ENCODE peak calls at places on chromosome 15, in nine cellular contexts. J is body of pancreas; S is stomach; Q is aorta; N is OCI-M1; O is uterus; U is NCI-H1092 treated with DMSO at 0.1 percent for 48 hours; G is GM04504; C is activated CD8-positive, alpha-beta memory T cell treated with anti-CD3 and anti-CD28 coated beads for 1 hour. Y is an unnamed sample.

GRCh38 chr15:89591834-89592233 is 16.6 kb downstream of the TICRR start:
- DNase-seq in J (no peak), S (no peak), Q (no peak), N (no peak), O (no peak), U (no peak), G (no peak), C (no peak), Y (no peak)

GRCh38 chr15:68819451-68820204 is 1.1 kb downstream of the ANP32A start:
- DNase-seq in J (peak), S (peak), Q (peak), N (peak), O (peak), U (peak), G (no peak), C (no peak), Y (peak)

GRCh38 chr15:92277776-92278175 is 115.9 kb upstream of the ST8SIA2 start:
- DNase-seq in J (no peak), S (no peak), Q (no peak), N (peak), O (no peak), U (peak), G (no peak), C (no peak), Y (peak)

GRCh38 chr15:29319823-29320222 is 50.2 kb upstream of the NSMCE3 start:
- DNase-seq in J (no peak), S (no peak), Q (no peak), N (no peak), O (no peak), U (no peak), G (no peak), C (no peak), Y (no peak)

GRCh38 chr15:57685719-57686118 is 20.8 kb upstream of the POLR2M start:
- DNase-seq in J (no peak), S (no peak), Q (no peak), N (peak), O (no peak), U (no peak), G (no peak), C (no peak), Y (no peak)

GRCh38 chr15:56475351-56475750 is 10.4 kb upstream of the MNS1 start:
- DNase-seq in J (no peak), S (no peak), Q (no peak), N (peak), O (no peak), U (no peak), G (no peak), C (no peak), Y (no peak)

GRCh38 chr15:90036806-90037509 is 35.8 kb downstream of the ZNF710 start:
- DNase-seq in J (no peak), S (no peak), Q (no peak), N (no peak), O (no peak), U (no peak), G (no peak), C (no peak), Y (no peak)

GRCh38 chr15:50415752-50416404 is 8.3 kb upstream of the USP8 start:
- DNase-seq in J (no peak), S (no peak), Q (no peak), N (peak), O (no peak), U (no peak), G (no peak), C (no peak), Y (no peak)

GRCh38 chr15:41827290-41827879 is 507 bp upstream of the JMJD7 start:
- DNase-seq in J (peak), S (peak), Q (no peak), N (no peak), O (no peak), U (no peak), G (no peak), C (no peak), Y (peak)

GRCh38 chr15:88574062-88574461 is 27.6 kb upstream of the DET1 start:
- DNase-seq in J (no peak), S (no peak), Q (no peak), N (no peak), O (no peak), U (no peak), G (no peak), C (no peak), Y (no peak)

GRCh38 chr15:80028937-80029336 is 30.5 kb upstream of the ZFAND6 start:
- DNase-seq in J (no peak), S (no peak), Q (no peak), N (no peak), O (no peak), U (no peak), G (no peak), C (no peak), Y (no peak)

GRCh38 chr15:98083203-98083910 is 122.9 kb downstream of the ARRDC4 start:
- DNase-seq in J (peak), S (no peak), Q (no peak), N (no peak), O (no peak), U (no peak), G (no peak), C (no peak), Y (no peak)

GRCh38 chr15:71548317-71548908 is 261.9 kb upstream of the NR2E3 start:
- DNase-seq in J (no peak), S (no peak), Q (no peak), N (no peak), O (no peak), U (no peak), G (no peak), C (no peak), Y (no peak)

GRCh38 chr15:44261007-44261706 is 27.4 kb upstream of the GOLM2 start:
- DNase-seq in J (no peak), S (no peak), Q (no peak), N (no peak), O (no peak), U (no peak), G (no peak), C (no peak), Y (no peak)

GRCh38 chr15:78237146-78237545 is 2.8 kb upstream of the ACSBG1 start:
- DNase-seq in J (no peak), S (no peak), Q (peak), N (no peak), O (no peak), U (no peak), G (no peak), C (no peak), Y (peak)

GRCh38 chr15:100209204-100209603 is 132.6 kb downstream of the ADAMTS17 start:
- DNase-seq in J (no peak), S (no peak), Q (no peak), N (no peak), O (no peak), U (no peak), G (no peak), C (no peak), Y (peak)

GRCh38 chr15:69475769-69476358 is 23.2 kb downstream of the RPLP1 start:
- DNase-seq in J (peak), S (peak), Q (peak), N (peak), O (peak), U (peak), G (peak), C (peak), Y (peak)

GRCh38 chr15:59170295-59170881 is 36.3 kb upstream of the LDHAL6B start:
- DNase-seq in J (peak), S (peak), Q (peak), N (no peak), O (no peak), U (peak), G (peak), C (no peak), Y (peak)

Y was measured in adrenal gland.